ENCODE peak calls at places on chromosomes 2 and 18, in four cellular contexts. D is tibial nerve, B is left lung, M is HCT116. F is an unnamed sample.

GRCh38 chr2:239822146-239822945 is 202.8 kb downstream of the NDUFA10 start:
- DNase-seq in D (no peak), B (no peak), M (no peak), F (peak)

GRCh38 chr18:58315041-58315440 is 271.0 kb downstream of the NEDD4L start:
- DNase-seq in D (no peak), B (no peak), M (no peak), F (no peak)

GRCh38 chr2:238505119-238505891 is 78.6 kb downstream of the ASB1 start:
- DNase-seq in D (no peak), B (no peak), M (no peak), F (no peak)

GRCh38 chr2:178271629-178272333 is 77.5 kb downstream of the OSBPL6 start:
- DNase-seq in D (peak), B (no peak), M (no peak), F (no peak)

GRCh38 chr2:6475155-6475940 is 390.4 kb downstream of the CMPK2 start:
- DNase-seq in D (no peak), B (no peak), M (no peak), F (no peak)

GRCh38 chr18:24176727-24177416 is 38.0 kb downstream of the CABYR start:
- DNase-seq in D (peak), B (no peak), M (peak), F (peak)

GRCh38 chr2:68853035-68853434 is 18.2 kb downstream of the BMP10 start:
- DNase-seq in D (no peak), B (no peak), M (no peak), F (no peak)

GRCh38 chr2:71743995-71744675 is 290.8 kb downstream of the DYSF start:
- DNase-seq in D (no peak), B (no peak), M (no peak), F (no peak)

GRCh38 chr18:47716632-47717185 is 213.8 kb downstream of the SMAD2 start:
- DNase-seq in D (no peak), B (no peak), M (no peak), F (no peak)

GRCh38 chr2:675982-676646 is 1.1 kb downstream of the TMEM18 start:
- DNase-seq in D (no peak), B (no peak), M (no peak), F (no peak)

GRCh38 chr18:42330296-42330695 is 375.3 kb downstream of the PIK3C3 start:
- DNase-seq in D (no peak), B (no peak), M (no peak), F (no peak)

GRCh38 chr2:227079726-227080125 is 84.3 kb downstream of the COL4A4 start:
- DNase-seq in D (no peak), B (no peak), M (no peak), F (no peak)

GRCh38 chr2:189155795-189156194 is 23.8 kb downstream of the COL5A2 start:
- DNase-seq in D (no peak), B (no peak), M (no peak), F (no peak)

GRCh38 chr2:233289590-233290424 is 17.8 kb upstream of the SAG start:
- DNase-seq in D (no peak), B (no peak), M (no peak), F (no peak)

GRCh38 chr2:235026649-235027557 is 75.1 kb downstream of the SH3BP4 start:
- DNase-seq in D (peak), B (peak), M (peak), F (no peak)

GRCh38 chr18:58042826-58043362 is 1.1 kb upstream of the NEDD4L start:
- DNase-seq in D (no peak), B (no peak), M (no peak), F (no peak)

GRCh38 chr18:8224576-8224975 is 384.7 kb upstream of the RAB12 start:
- DNase-seq in D (no peak), B (no peak), M (no peak), F (no peak)

GRCh38 chr18:15165048-15165447 is 417.1 kb downstream of the ANKRD30B start:
- DNase-seq in D (no peak), B (peak), M (no peak), F (no peak)

DNA sequence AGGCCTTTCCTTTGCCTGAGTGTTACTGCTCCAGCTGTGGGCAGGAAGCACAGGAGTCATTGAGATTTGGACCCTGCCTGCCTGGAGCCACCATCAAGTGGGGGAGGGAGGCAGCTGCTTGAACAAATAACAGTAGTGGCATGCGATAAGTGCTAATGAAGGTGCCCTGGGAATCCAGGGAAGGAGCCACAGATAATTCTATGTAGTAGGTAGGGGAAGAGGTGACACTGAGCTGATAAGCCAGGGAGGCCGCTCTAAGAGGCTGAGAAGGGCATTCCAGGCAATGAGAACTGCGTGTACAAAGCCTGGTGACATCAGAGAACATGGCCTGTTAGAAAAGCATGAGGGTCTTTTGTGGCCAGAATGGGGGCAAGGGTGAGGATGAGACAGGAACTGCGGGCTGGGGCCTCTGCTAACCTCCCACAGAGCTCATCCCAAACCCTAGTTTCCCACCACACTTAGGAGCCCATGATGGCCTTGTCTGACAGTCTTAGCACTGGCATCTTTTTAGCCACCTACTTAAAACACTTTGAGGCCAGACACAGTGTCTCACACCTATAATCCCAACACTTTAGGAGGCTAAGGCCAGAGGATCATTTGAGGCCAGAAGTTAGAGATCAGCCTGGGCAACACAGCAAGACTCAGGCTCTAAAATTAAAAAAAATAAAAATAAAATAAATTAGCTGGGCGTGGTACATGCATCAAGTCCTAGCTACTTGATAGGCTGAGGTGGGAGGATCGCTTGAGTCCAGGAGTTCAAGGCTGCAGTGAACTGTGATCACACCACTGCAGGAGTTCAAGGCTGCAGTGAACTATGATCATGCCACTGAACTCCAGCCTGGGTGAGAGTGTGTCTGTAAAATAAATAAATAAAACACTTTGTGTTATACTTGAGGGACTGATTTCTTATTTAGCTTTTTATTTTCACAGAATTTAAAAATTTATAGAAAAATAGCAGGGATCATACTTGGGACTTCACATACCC is 58.9 kb downstream of the TET3 start:
- DNase-seq in D (no peak), B (no peak), M (no peak), F (no peak)
- TF ChIP-seq CTCF in D (no peak), B (no peak), M (no peak), F (no peak)

GRCh38 chr2:108960006-108960405 is 29.0 kb downstream of the EDAR start:
- DNase-seq in D (no peak), B (no peak), M (no peak), F (no peak)
- TF ChIP-seq CTCF in D (no peak), B (no peak), M (peak), F (peak)

GRCh38 chr2:12052771-12053170 is 306.3 kb downstream of the LPIN1 start:
- DNase-seq in D (no peak), B (no peak), M (no peak), F (no peak)

GRCh38 chr2:12051831-12052230 is 305.4 kb downstream of the LPIN1 start:
- DNase-seq in D (no peak), B (no peak), M (no peak), F (no peak)

GRCh38 chr2:12048551-12048950 is 302.1 kb downstream of the LPIN1 start:
- DNase-seq in D (no peak), B (no peak), M (no peak), F (no peak)

GRCh38 chr2:12047761-12048160 is 301.3 kb downstream of the LPIN1 start:
- DNase-seq in D (no peak), B (no peak), M (no peak), F (no peak)

DNA sequence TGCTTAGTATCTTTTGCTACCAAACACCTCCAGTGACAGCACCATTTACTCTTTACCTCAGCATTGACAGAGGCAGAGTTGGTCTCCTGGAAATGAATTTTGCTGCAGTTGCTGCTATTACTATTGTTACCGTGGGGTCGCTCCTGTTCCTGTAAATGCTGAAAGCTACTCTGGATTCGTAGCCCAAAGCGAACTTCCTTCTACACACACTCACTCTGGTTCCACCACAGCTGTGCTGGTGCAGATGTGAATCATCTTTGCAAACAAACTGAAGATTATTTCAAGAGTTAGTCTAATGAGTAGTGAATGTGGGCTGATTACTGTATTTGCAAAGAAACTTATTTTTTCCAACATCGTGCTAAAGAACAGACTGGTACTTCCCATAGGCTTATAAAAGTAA is 303.9 kb downstream of the LPIN1 start:
- DNase-seq in D (no peak), B (no peak), M (no peak), F (no peak)
- TF ChIP-seq CTCF in D (no peak), B (no peak), M (no peak), F (no peak)

GRCh38 chr2:190271783-190272456 is 47.7 kb downstream of the HIBCH start:
- DNase-seq in D (no peak), B (no peak), M (no peak), F (no peak)

GRCh38 chr2:190280565-190281330 is 38.9 kb downstream of the HIBCH start:
- DNase-seq in D (no peak), B (no peak), M (no peak), F (no peak)

GRCh38 chr2:190272457-190272842 is 47.2 kb downstream of the HIBCH start:
- DNase-seq in D (no peak), B (no peak), M (no peak), F (no peak)

GRCh38 chr2:190277234-190278112 is 42.2 kb downstream of the HIBCH start:
- DNase-seq in D (no peak), B (no peak), M (peak), F (no peak)
- TF ChIP-seq CTCF in D (peak), B (peak), M (peak), F (peak)

GRCh38 chr2:190720691-190721090 is 71.8 kb downstream of the NAB1 start:
- DNase-seq in D (no peak), B (no peak), M (no peak), F (no peak)
- TF ChIP-seq CTCF in D (no peak), B (no peak), M (no peak), F (no peak)

F was measured in mesothelial cell of epicardium.